ENCODE peak calls at places on chromosome 21, in six cellular contexts. O is NB4, U is IMR-90, L is adrenal gland, V is K562, Z is body of pancreas. B is an unnamed sample.

GRCh38 chr21:23003951-23004350 is 2005.7 kb downstream of the NCAM2 start:
- DNase-seq in V (no peak), L (no peak), O (no peak), Z (no peak), U (no peak), B (no peak)

GRCh38 chr21:21232320-21232719 is 234.1 kb downstream of the NCAM2 start:
- DNase-seq in Z (no peak), U (peak; percentile 71), L (peak; percentile 43), V (no peak), O (peak; percentile 36), B (no peak)

GRCh38 chr21:9758888-9759287 is 762.5 kb upstream of the TPTE start:
- DNase-seq in O (no peak), U (no peak), V (no peak), L (no peak), Z (no peak), B (no peak)

GRCh38 chr21:21137986-21138385 is 139.8 kb downstream of the NCAM2 start:
- DNase-seq in O (no peak), V (no peak), U (peak; percentile 74), Z (no peak), L (peak; percentile 7), B (no peak)

GRCh38 chr21:20645344-20645743 is 352.9 kb upstream of the NCAM2 start:
- DNase-seq in Z (no peak), L (no peak), V (no peak), U (no peak), O (no peak), B (no peak)

GRCh38 chr21:42845296-42845965 is 33.9 kb downstream of the WDR4 start:
- DNase-seq in L (peak; percentile 85), V (no peak), U (no peak), O (no peak), Z (peak; percentile 66), B (no peak)

GRCh38 chr21:37860416-37860815 is 55.8 kb downstream of the KCNJ6 start:
- DNase-seq in L (no peak), Z (no peak), V (no peak), U (no peak), O (no peak), B (no peak)

GRCh38 chr21:20998456-20998789 is 214 bp downstream of the NCAM2 start:
- DNase-seq in U (no peak), Z (no peak), O (no peak), L (no peak), V (no peak), B (no peak)

GRCh38 chr21:42690586-42690985 is 37.2 kb downstream of the PDE9A start:
- DNase-seq in Z (no peak), V (no peak), O (no peak), U (no peak), L (no peak), B (no peak)

GRCh38 chr21:19547951-19548635 is 1144.5 kb upstream of the TMPRSS15 start:
- DNase-seq in Z (no peak), V (no peak), U (no peak), O (no peak), L (no peak), B (no peak)

GRCh38 chr21:37927711-37928110 is 11.5 kb upstream of the KCNJ6 start:
- DNase-seq in V (no peak), O (no peak), U (no peak), Z (no peak), L (no peak), B (no peak)

GRCh38 chr21:42515708-42516502 is 2.3 kb downstream of the SLC37A1 start:
- DNase-seq in V (no peak), Z (peak; percentile 49), O (no peak), L (peak; percentile 32), U (no peak), B (no peak)

GRCh38 chr21:29221259-29221744 is 77.4 kb upstream of the BACH1 start:
- DNase-seq in Z (peak; percentile 52), V (no peak), L (no peak), U (peak; percentile 98), O (no peak), B (no peak)

GRCh38 chr21:43306911-43307676 is 119.8 kb downstream of the SIK1 start:
- DNase-seq in U (peak; percentile 28), V (no peak), L (peak; percentile 93), O (peak; percentile 83), Z (peak; percentile 25), B (peak; percentile 62)

GRCh38 chr21:25862596-25862995 is 127.8 kb downstream of the GABPA start:
- DNase-seq in V (peak; percentile 40), U (peak; percentile 39), Z (peak; percentile 13), O (peak; percentile 40), L (no peak), B (no peak)

GRCh38 chr21:23624281-23624680 is 1983.0 kb downstream of the MRPL39 start:
- DNase-seq in Z (no peak), L (no peak), U (no peak), O (no peak), V (no peak), B (no peak)

GRCh38 chr21:37914211-37914900 is 1.9 kb downstream of the KCNJ6 start:
- DNase-seq in U (peak; percentile 22), L (no peak), V (peak; percentile 64), Z (no peak), O (peak; percentile 3), B (no peak)

GRCh38 chr21:42663860-42664535 is 10.6 kb downstream of the PDE9A start:
- DNase-seq in V (no peak), L (no peak), U (no peak), Z (no peak), O (no peak), B (no peak)

GRCh38 chr21:42161401-42161956 is 57.5 kb upstream of the ABCG1 start:
- DNase-seq in V (no peak), U (no peak), L (no peak), Z (no peak), O (peak; percentile 10), B (no peak)

GRCh38 chr21:37811711-37812110 is 104.5 kb downstream of the KCNJ6 start:
- DNase-seq in V (no peak), U (peak; percentile 38), L (no peak), Z (no peak), O (no peak), B (no peak)

GRCh38 chr21:16965424-16965823 is 547.4 kb upstream of the CXADR start:
- DNase-seq in U (no peak), O (no peak), L (no peak), V (no peak), Z (no peak), B (no peak)

GRCh38 chr21:43767980-43768867 is 7.9 kb downstream of the CSTB start:
- DNase-seq in O (peak; percentile 57), U (peak; percentile 75), Z (peak; percentile 61), L (peak; percentile 79), V (peak; percentile 88), B (peak; percentile 91)

GRCh38 chr21:41369105-41369914 is 7.5 kb downstream of the MX2 start:
- DNase-seq in Z (peak; percentile 33), L (peak; percentile 10), U (no peak), V (no peak), O (peak; percentile 87), B (peak; percentile 85)

GRCh38 chr21:17492415-17493168 is 20.3 kb upstream of the CXADR start:
- DNase-seq in V (no peak), L (no peak), Z (no peak), U (no peak), O (no peak), B (peak; percentile 11)

GRCh38 chr21:14071902-14072734 is 138.6 kb downstream of the LIPI start:
- DNase-seq in U (no peak), Z (no peak), O (no peak), L (no peak), V (no peak), B (peak; percentile 72)

DNA sequence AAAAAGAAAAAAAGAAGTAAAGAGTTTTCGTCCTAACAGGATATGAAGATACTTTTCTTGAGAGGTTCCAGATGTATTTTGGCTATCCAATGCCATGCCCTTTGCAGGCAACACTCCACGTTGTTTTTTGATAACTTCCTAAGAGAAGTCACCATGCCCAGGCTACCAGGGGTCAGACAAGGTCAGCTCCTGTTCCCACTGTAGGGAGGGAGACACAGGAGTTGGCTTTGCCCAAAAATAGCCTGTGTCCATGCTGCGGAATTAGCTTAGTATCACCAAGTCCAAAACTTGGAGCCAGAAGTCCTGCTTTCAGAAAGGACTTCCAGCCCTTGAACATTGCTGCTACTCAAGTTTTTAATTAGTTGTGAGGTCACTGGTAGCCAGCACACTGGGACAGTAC is 62.1 kb upstream of the NRIP1 start:
- DNase-seq in V (no peak), O (no peak), U (no peak), Z (no peak), L (no peak), B (no peak)
- H3K4me3 ChIP-seq in V (no peak overlapping the region), O (no peak overlapping the region), U (no peak overlapping the region), Z (no peak overlapping the region), L (no peak overlapping the region), B (no peak overlapping the region)

GRCh38 chr21:32412162-32412997 is at the start of gene EVA1C:
- DNase-seq in L (peak; percentile 53), V (no peak), U (peak; percentile 30), O (no peak), Z (peak; percentile 65), B (peak; percentile 56)

GRCh38 chr21:32412998-32413504 is 545 bp downstream of the EVA1C start:
- DNase-seq in L (no peak), U (no peak), V (no peak), O (no peak), Z (peak; percentile 29), B (peak; percentile 93)

GRCh38 chr21:32410291-32410690 is 2.2 kb upstream of the EVA1C start:
- DNase-seq in O (no peak), U (no peak), Z (peak; percentile 32), V (no peak), L (no peak), B (no peak)

GRCh38 chr21:32410916-32411315 is 1.6 kb upstream of the EVA1C start:
- DNase-seq in O (no peak), U (no peak), V (no peak), L (no peak), Z (peak; percentile 12), B (no peak)

GRCh38 chr21:32411366-32412161 is 942 bp upstream of the EVA1C start:
- DNase-seq in L (peak; percentile 87), Z (peak; percentile 92), U (peak; percentile 38), O (no peak), V (peak; percentile 59), B (peak; percentile 99)
- TF ChIP-seq POLR2A in L (peak; percentile 77), Z (peak; percentile 75), U (peak; percentile 16), O (no peak), V (no peak), B (no peak)

DNA sequence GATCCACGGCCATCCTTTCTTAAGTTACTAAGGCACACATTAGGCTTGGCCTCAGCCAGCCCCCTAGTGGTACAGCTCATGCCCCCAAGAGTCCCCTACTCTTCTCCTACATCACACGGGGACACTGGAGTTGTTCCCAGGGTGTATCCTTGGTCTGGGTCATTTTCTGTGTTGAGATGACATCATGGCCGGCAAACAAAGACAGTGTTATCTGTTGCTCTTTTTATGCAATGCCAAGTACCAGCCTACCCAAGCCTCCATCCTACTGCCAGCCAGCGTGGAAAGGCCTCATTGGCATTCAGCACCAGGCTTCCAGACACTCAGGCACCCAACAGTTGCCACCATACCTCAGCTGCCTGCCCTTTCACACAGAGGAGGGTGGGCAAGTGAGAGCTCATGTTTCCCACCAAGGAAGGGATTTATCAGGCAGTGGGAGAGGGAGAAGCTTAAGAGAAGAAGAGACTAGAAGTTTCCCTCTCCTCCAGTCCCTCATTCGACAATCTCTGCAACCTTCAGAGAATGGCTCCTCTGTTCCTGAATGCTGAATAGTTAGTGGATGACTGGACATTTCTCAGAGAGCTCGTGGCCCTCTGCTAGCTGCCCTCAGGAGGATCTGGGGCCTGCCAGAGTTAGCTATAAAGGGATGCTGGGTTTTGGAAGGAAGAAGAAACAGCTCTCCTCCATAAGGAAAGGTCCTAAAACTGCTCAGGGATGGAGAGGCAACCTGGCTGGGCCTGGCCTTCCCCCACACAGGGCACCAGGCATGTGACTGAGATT is 17.7 kb downstream of the CBR1 start:
- DNase-seq in U (peak; percentile 23), O (no peak), V (no peak), Z (no peak), L (peak; percentile 41), B (no peak)
- TF ChIP-seq CTCF in U (no peak), O (peak; percentile 6), V (peak; percentile 27), Z (no peak), L (no peak), B (no peak)

GRCh38 chr21:15495965-15496364 is 233.8 kb upstream of the USP25 start:
- DNase-seq in U (peak; percentile 0), L (no peak), V (no peak), O (no peak), Z (no peak), B (no peak)
- H3K4me3 ChIP-seq in U (no peak overlapping the region), L (no peak overlapping the region), V (no peak overlapping the region), O (no peak overlapping the region), Z (no peak overlapping the region), B (no peak overlapping the region)

B was measured in lower leg skin.